ENCODE peak calls at places on chromosomes 7 and 10, in five cellular contexts. One of them, this sample, is unnamed.

GRCh38 chr7:381211-382117 is 91.5 kb downstream of the FOXL3 start:
- DNase-seq in HepG2: no peak
- DNase-seq in IMR-90: no peak
- DNase-seq in HCT116: no peak
- DNase-seq in stomach: peak
- DNase-seq in this sample: no peak

GRCh38 chr10:42769653-42770052 is 12.9 kb upstream of the BMS1 start:
- DNase-seq in HepG2: no peak
- DNase-seq in IMR-90: no peak
- DNase-seq in HCT116: no peak
- DNase-seq in stomach: no peak
- DNase-seq in this sample: no peak

GRCh38 chr10:21732067-21732772 is 198.2 kb downstream of the MLLT10 start:
- DNase-seq in HepG2: peak
- DNase-seq in IMR-90: peak
- DNase-seq in HCT116: peak
- DNase-seq in stomach: no peak
- DNase-seq in this sample: peak

GRCh38 chr10:128871671-128872231 is 595.3 kb upstream of the MGMT start:
- DNase-seq in HepG2: no peak
- DNase-seq in IMR-90: no peak
- DNase-seq in HCT116: no peak
- DNase-seq in stomach: no peak
- DNase-seq in this sample: no peak

GRCh38 chr7:81510122-81510521 is 259.7 kb downstream of the HGF start:
- DNase-seq in HepG2: no peak
- DNase-seq in IMR-90: no peak
- DNase-seq in HCT116: no peak
- DNase-seq in stomach: no peak
- DNase-seq in this sample: no peak

GRCh38 chr7:20834656-20835055 is 48.0 kb upstream of the SP8 start:
- DNase-seq in HepG2: no peak
- DNase-seq in IMR-90: no peak
- DNase-seq in HCT116: no peak
- DNase-seq in stomach: no peak
- DNase-seq in this sample: peak

GRCh38 chr10:89295597-89295996 is 6.2 kb upstream of the IFIT2 start:
- DNase-seq in HepG2: no peak
- DNase-seq in IMR-90: peak
- DNase-seq in HCT116: no peak
- DNase-seq in stomach: no peak
- DNase-seq in this sample: no peak

GRCh38 chr10:86730227-86730626 is 26.2 kb upstream of the BMPR1A start:
- DNase-seq in HepG2: peak
- DNase-seq in IMR-90: peak
- DNase-seq in HCT116: no peak
- DNase-seq in stomach: peak
- DNase-seq in this sample: peak

GRCh38 chr10:97497572-97498075 is 598 bp downstream of the MMS19 start:
- DNase-seq in HepG2: peak
- DNase-seq in IMR-90: peak
- DNase-seq in HCT116: peak
- DNase-seq in stomach: peak
- DNase-seq in this sample: peak
- TF ChIP-seq POLR2A in HepG2: peak
- TF ChIP-seq POLR2A in IMR-90: peak
- TF ChIP-seq POLR2A in HCT116: peak
- TF ChIP-seq POLR2A in stomach: no peak
- TF ChIP-seq POLR2A in this sample: no peak

GRCh38 chr10:93445097-93445960 is 36.8 kb downstream of the MYOF start:
- DNase-seq in HepG2: peak
- DNase-seq in IMR-90: peak
- DNase-seq in HCT116: peak
- DNase-seq in stomach: peak
- DNase-seq in this sample: no peak
- TF ChIP-seq POLR2A in HepG2: peak
- TF ChIP-seq POLR2A in IMR-90: peak
- TF ChIP-seq POLR2A in HCT116: no peak
- TF ChIP-seq POLR2A in stomach: no peak
- TF ChIP-seq POLR2A in this sample: no peak

GRCh38 chr7:96306385-96307125 is 15.3 kb downstream of the SLC25A13 start:
- DNase-seq in HepG2: no peak
- DNase-seq in IMR-90: no peak
- DNase-seq in HCT116: no peak
- DNase-seq in stomach: no peak
- DNase-seq in this sample: no peak

GRCh38 chr7:96308950-96309263 is 13.0 kb downstream of the SLC25A13 start:
- DNase-seq in HepG2: no peak
- DNase-seq in IMR-90: no peak
- DNase-seq in HCT116: no peak
- DNase-seq in stomach: no peak
- DNase-seq in this sample: no peak

GRCh38 chr7:96305915-96306314 is 16.0 kb downstream of the SLC25A13 start:
- DNase-seq in HepG2: no peak
- DNase-seq in IMR-90: no peak
- DNase-seq in HCT116: no peak
- DNase-seq in stomach: no peak
- DNase-seq in this sample: no peak

GRCh38 chr7:96310106-96310505 is 11.8 kb downstream of the SLC25A13 start:
- DNase-seq in HepG2: no peak
- DNase-seq in IMR-90: no peak
- DNase-seq in HCT116: no peak
- DNase-seq in stomach: no peak
- DNase-seq in this sample: no peak

DNA sequence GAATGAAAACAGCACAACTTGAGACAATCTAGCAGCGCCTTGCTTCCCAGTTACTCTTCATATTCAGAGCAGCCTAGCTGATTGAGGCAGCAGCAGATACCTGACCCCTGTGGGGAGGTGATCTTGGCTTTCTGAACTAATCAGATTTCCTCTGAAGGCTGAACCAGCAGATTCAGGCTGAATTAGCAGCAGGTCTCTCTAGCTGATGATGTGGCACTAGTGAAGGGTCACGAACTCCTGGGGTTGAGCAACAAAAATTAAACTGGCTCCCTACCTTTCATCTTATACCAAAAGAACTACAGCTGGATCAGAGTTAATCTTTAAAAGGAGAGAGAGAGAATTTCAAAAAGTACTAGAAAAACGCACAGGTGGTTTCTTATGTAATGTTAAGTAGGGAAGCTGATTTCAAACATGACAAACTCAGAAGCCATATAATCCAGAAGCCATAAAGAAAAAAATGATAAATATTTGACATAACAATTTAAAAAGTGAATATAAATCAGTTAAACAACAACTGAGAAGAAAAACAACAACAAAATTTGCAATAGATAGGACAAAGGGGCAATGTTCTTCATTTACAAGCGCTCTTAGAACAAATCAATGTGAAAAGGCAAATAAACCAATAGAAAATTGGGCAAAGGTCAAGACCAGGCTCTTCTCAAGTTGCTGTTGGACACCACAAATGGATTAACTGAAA is 13.5 kb downstream of the SLC25A13 start:
- DNase-seq in HepG2: peak
- DNase-seq in IMR-90: no peak
- DNase-seq in HCT116: no peak
- DNase-seq in stomach: no peak
- DNase-seq in this sample: no peak
- TF ChIP-seq POLR2A in HepG2: no peak
- TF ChIP-seq POLR2A in IMR-90: no peak
- TF ChIP-seq POLR2A in HCT116: no peak
- TF ChIP-seq POLR2A in stomach: no peak
- TF ChIP-seq POLR2A in this sample: no peak

GRCh38 chr7:77461246-77461645 is 45.1 kb upstream of the GSAP start:
- DNase-seq in HepG2: no peak
- DNase-seq in IMR-90: no peak
- DNase-seq in HCT116: no peak
- DNase-seq in stomach: no peak
- DNase-seq in this sample: no peak

GRCh38 chr7:77461842-77462241 is 45.7 kb upstream of the GSAP start:
- DNase-seq in HepG2: no peak
- DNase-seq in IMR-90: no peak
- DNase-seq in HCT116: no peak
- DNase-seq in stomach: no peak
- DNase-seq in this sample: no peak

GRCh38 chr7:77467453-77467852 is 51.3 kb upstream of the GSAP start:
- DNase-seq in HepG2: no peak
- DNase-seq in IMR-90: no peak
- DNase-seq in HCT116: no peak
- DNase-seq in stomach: no peak
- DNase-seq in this sample: no peak

GRCh38 chr7:77466455-77466854 is 50.3 kb upstream of the GSAP start:
- DNase-seq in HepG2: no peak
- DNase-seq in IMR-90: no peak
- DNase-seq in HCT116: no peak
- DNase-seq in stomach: no peak
- DNase-seq in this sample: no peak

DNA sequence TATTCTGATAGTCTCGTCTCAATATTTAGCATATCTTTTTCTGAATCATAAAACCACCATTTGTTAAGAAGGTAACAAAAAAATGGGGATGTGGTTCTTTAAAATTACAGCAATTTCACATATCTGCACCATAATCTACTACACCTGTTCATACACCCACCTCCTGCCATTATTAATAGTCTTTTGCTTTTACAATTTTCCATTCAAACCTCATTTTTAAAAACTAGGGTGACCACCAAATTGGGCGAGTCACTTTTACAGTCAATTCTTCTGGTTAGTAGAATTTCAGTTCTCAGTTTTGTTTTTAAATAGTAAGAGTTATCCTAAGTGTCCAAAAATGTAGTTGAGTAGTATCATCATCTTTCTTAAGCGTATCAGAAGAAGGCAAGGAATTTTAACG is 48.4 kb upstream of the GSAP start:
- DNase-seq in HepG2: no peak
- DNase-seq in IMR-90: no peak
- DNase-seq in HCT116: no peak
- DNase-seq in stomach: no peak
- DNase-seq in this sample: no peak
- TF ChIP-seq POLR2A in HepG2: no peak
- TF ChIP-seq POLR2A in IMR-90: no peak
- TF ChIP-seq POLR2A in HCT116: no peak
- TF ChIP-seq POLR2A in stomach: no peak
- TF ChIP-seq POLR2A in this sample: no peak

GRCh38 chr7:28165221-28165807 is 15.3 kb downstream of the JAZF1 start:
- DNase-seq in HepG2: no peak
- DNase-seq in IMR-90: peak
- DNase-seq in HCT116: no peak
- DNase-seq in stomach: no peak
- DNase-seq in this sample: no peak
- TF ChIP-seq POLR2A in HepG2: no peak
- TF ChIP-seq POLR2A in IMR-90: no peak
- TF ChIP-seq POLR2A in HCT116: no peak
- TF ChIP-seq POLR2A in stomach: no peak
- TF ChIP-seq POLR2A in this sample: no peak

DNA sequence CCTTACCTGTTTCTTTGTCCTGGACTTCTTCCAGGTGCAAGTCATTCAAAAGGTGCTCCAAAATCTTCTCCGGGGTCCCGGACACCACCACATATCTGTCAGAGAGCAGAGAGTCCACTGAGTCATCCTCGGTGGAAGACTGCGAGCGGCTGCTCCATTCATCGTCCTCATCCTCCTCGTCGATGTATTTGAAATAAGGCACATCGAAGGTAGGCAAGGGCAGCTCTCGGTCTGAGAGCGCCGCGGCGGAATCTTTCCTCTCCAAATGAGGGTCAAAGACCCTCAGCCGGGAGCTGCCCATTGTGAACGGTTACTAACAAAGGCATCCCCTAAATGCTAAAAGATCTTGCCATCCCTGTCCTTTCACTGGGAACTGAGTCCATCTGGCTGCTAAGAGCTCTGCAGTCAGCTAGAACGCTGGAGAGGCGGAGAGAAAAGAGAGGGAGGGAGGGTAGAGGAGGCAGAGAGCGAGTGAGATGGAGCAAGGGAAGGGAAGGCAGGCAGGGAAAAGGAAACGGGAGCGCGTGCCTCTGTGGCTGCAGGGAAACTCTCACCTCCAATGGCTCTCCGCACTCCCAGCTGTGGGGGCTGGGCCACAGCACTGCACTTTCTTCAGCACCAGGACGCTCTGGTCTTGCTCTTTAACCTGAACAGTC is 163.5 kb downstream of the RAPGEF5 start:
- DNase-seq in HepG2: no peak
- DNase-seq in IMR-90: peak
- DNase-seq in HCT116: no peak
- DNase-seq in stomach: no peak
- DNase-seq in this sample: no peak
- TF ChIP-seq POLR2A in HepG2: no peak
- TF ChIP-seq POLR2A in IMR-90: no peak
- TF ChIP-seq POLR2A in HCT116: no peak
- TF ChIP-seq POLR2A in stomach: no peak
- TF ChIP-seq POLR2A in this sample: no peak

DNA sequence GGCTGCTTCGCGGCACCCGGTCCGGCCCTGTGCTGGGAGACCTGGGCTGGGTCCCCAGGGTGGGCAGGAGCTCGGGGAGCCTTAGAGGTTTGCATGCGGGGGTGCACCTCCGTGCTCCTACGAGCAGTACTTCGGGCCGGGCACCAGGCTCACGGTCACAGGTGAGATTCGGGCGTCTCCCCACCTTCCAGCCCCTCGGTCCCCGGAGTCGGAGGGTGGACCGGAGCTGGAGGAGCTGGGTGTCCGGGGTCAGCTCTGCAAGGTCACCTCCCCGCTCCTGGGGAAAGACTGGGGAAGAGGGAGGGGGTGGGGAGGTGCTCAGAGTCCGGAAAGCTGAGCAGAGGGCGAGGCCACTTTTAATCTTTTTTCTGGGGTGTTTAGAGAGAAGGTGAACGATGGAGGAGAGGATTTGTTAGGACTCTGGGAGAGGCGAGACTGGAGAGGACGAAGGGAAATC is 26.6 kb downstream of the PRSS2 start:
- DNase-seq in HepG2: no peak
- DNase-seq in IMR-90: no peak
- DNase-seq in HCT116: no peak
- DNase-seq in stomach: no peak
- DNase-seq in this sample: no peak
- TF ChIP-seq POLR2A in HepG2: no peak
- TF ChIP-seq POLR2A in IMR-90: no peak
- TF ChIP-seq POLR2A in HCT116: no peak
- TF ChIP-seq POLR2A in stomach: no peak
- TF ChIP-seq POLR2A in this sample: no peak

DNA sequence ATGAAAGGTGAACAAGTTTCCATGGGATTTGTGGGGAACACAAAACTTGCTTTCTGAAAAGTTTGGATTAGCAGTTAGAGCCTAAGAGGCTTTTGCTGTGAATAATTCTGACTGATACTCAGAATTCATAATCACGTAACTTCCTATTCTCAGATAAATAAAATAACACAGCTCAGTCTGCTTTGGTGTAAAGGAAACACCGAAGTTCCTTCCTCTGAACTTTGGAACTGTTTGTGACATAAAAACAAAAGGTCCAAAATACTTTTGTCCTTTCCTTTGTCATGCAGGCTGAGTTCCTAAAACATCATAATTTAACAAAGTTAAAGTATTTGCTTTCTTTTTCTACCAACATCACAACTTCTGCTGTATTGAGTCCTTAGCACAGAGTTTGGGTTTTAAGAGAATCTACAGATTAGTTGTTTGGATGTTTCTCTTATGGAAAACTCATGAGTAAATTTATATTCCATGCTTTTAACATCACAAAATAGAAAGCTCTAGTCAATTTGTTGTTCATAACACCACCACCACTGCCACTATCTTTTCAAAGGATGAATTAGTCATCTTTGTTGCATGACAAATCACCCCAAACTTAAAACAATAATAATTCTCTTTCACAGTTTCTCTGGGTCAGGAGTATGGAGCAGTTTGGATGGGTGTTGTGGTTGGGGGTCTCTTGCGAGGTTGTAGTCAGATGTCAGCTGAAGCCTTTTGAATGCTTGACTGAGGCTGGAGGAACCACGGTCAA is 123.4 kb downstream of the REEP3 start:
- DNase-seq in HepG2: no peak
- DNase-seq in IMR-90: no peak
- DNase-seq in HCT116: no peak
- DNase-seq in stomach: no peak
- DNase-seq in this sample: no peak
- TF ChIP-seq POLR2A in HepG2: no peak
- TF ChIP-seq POLR2A in IMR-90: no peak
- TF ChIP-seq POLR2A in HCT116: no peak
- TF ChIP-seq POLR2A in stomach: no peak
- TF ChIP-seq POLR2A in this sample: no peak

This sample was measured in erythroblast.